ENCODE peak calls at places on chromosomes 3 and 15, in six cellular contexts. R, H, C, T, I and A are unnamed samples.

GRCh38 chr15:64699767-64700388 is 75.5 kb downstream of the RBPMS2 start:
- DNase-seq in R (peak), H (peak), C (peak), T (no peak), I (no peak), A (no peak)

GRCh38 chr3:51357856-51358255 is 27.2 kb upstream of the MANF start:
- DNase-seq in R (no peak), H (no peak), C (no peak), T (no peak), I (no peak), A (no peak)

GRCh38 chr3:130688015-130688414 is 58.6 kb downstream of the PIK3R4 start:
- DNase-seq in R (no peak), H (no peak), C (no peak), T (no peak), I (no peak), A (no peak)

GRCh38 chr3:126390201-126390600 is 4.5 kb upstream of the CFAP100 start:
- DNase-seq in R (no peak), H (no peak), C (no peak), T (no peak), I (no peak), A (no peak)

GRCh38 chr3:12351145-12351544 is 62.3 kb downstream of the PPARG start:
- DNase-seq in R (no peak), H (no peak), C (no peak), T (no peak), I (no peak), A (no peak)

GRCh38 chr3:149310796-149311534 is 22.5 kb downstream of the TM4SF18 start:
- DNase-seq in R (no peak), H (no peak), C (no peak), T (no peak), I (no peak), A (no peak)

GRCh38 chr15:97759363-97759762 is 201.1 kb upstream of the ARRDC4 start:
- DNase-seq in R (no peak), H (no peak), C (no peak), T (no peak), I (no peak), A (no peak)

GRCh38 chr3:14152233-14152962 is 26.0 kb downstream of the XPC start:
- DNase-seq in R (no peak), H (peak), C (no peak), T (no peak), I (no peak), A (peak)

GRCh38 chr3:52352566-52352965 is 36.4 kb downstream of the DNAH1 start:
- DNase-seq in R (no peak), H (no peak), C (no peak), T (no peak), I (no peak), A (no peak)

GRCh38 chr15:41559239-41559488 is 152 bp downstream of the TYRO3 start:
- DNase-seq in R (no peak), H (no peak), C (no peak), T (no peak), I (no peak), A (no peak)

GRCh38 chr15:89391685-89392257 is 57.1 kb upstream of the POLG start:
- DNase-seq in R (no peak), H (no peak), C (no peak), T (no peak), I (no peak), A (no peak)
- TF ChIP-seq CREB1 in R (no peak), H (no peak), C (no peak), T (no peak), I (no peak), A (no peak)

DNA sequence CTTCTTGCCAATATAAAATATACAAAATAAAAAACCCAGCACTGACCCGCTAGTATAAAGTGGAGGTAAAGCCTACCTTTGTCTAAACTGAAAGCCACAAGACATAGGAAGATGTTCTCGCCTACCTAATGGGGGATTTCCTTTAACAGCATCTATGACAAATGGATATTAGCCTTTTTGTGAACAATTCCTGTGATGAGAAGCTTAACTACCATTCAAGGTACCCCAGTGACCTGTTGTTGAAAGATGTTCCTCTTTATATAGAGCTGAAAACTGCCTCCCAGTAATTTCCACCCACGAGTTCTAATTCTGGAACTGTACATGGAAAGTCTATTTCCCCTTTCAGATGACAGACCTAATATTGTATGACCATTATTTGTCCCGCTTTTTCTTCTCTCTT is 109.8 kb upstream of the RASGRP1 start:
- DNase-seq in R (no peak), H (no peak), C (no peak), T (no peak), I (no peak), A (no peak)
- TF ChIP-seq CREB1 in R (no peak), H (no peak), C (no peak), T (no peak), I (no peak), A (no peak)

GRCh38 chr15:75720787-75721461 is 8.3 kb upstream of the CSPG4 start:
- DNase-seq in R (no peak), H (peak), C (peak), T (peak), I (no peak), A (peak)
- TF ChIP-seq CREB1 in R (no peak), H (no peak), C (no peak), T (no peak), I (no peak), A (no peak)

GRCh38 chr15:71183063-71183462 is 67.8 kb downstream of the THSD4 start:
- DNase-seq in R (no peak), H (no peak), C (no peak), T (no peak), I (no peak), A (no peak)

GRCh38 chr15:71185706-71186105 is 70.4 kb downstream of the THSD4 start:
- DNase-seq in R (no peak), H (no peak), C (no peak), T (no peak), I (no peak), A (no peak)

GRCh38 chr15:71189723-71190122 is 74.5 kb downstream of the THSD4 start:
- DNase-seq in R (peak), H (no peak), C (no peak), T (no peak), I (no peak), A (peak)

GRCh38 chr15:71186971-71187960 is 72.0 kb downstream of the THSD4 start:
- DNase-seq in R (peak), H (no peak), C (no peak), T (no peak), I (no peak), A (no peak)

DNA sequence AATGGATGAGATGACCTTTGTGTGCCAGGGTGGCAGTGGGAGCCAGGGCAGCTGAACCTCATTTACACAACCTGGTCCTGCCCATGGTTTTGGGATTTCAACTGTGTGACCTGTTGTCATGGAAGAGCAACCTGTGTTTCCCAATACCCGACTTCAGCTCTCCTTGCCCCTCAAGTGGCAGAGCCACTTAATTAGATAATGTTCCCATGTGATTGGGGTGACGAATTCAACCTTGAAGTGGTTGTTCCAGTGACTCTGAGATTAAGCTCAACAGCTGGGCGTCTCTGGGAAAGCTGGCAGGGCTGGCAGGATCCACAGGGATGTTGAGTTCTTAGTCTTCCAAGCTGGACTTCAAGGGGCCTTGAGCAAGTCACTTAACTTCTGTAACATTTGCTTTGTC is 71.0 kb downstream of the THSD4 start:
- DNase-seq in R (no peak), H (no peak), C (no peak), T (no peak), I (no peak), A (no peak)
- TF ChIP-seq CREB1 in R (no peak), H (no peak), C (no peak), T (no peak), I (no peak), A (no peak)

GRCh38 chr3:112857526-112857925 is 10.9 kb upstream of the CD200R1L start:
- DNase-seq in R (no peak), H (no peak), C (no peak), T (no peak), I (no peak), A (no peak)
- TF ChIP-seq CREB1 in R (no peak), H (no peak), C (no peak), T (no peak), I (no peak), A (no peak)